ENCODE peak calls at places on chromosomes 4 and X, in seven cellular contexts. T is DMS53; H is retinal pigment epithelial cell; D is NCI-H1694 treated with DMSO at 0.1 percent for 48 hours; K is NCI-H2081; V is bronchial epithelial cell; P is stimulated activated CD4-positive, alpha-beta T cell treated with anti-CD3 and anti-CD28 coated beads, Interleukin-15, amount 100 ng/mL, for 24 hours. F is an unnamed sample.

GRCh38 chrX:125998432-125998831 is 167.7 kb downstream of the DCAF12L2 start:
- DNase-seq in P (no peak), H (no peak), V (no peak), D (peak; percentile 4), K (peak; percentile 42), T (peak; percentile 68), F (no peak)

GRCh38 chrX:1462596-1463251 is 10.0 kb upstream of the ASMTL start:
- DNase-seq in K (no peak), H (no peak), V (peak; percentile 26), T (no peak), D (no peak), P (peak; percentile 78), F (peak; percentile 90)

GRCh38 chrX:10922841-10923240 is 188.3 kb upstream of the HCCS start:
- DNase-seq in P (no peak), K (no peak), D (no peak), V (no peak), T (no peak), H (no peak), F (no peak)

GRCh38 chr4:108512615-108513505 is 107.5 kb upstream of the RPL34 start:
- DNase-seq in H (peak; percentile 27), V (peak; percentile 33), K (peak; percentile 48), T (peak; percentile 79), P (peak; percentile 58), D (no peak), F (peak; percentile 65)

GRCh38 chr4:75561789-75562188 is 5.9 kb downstream of the ODAPH start:
- DNase-seq in V (peak; percentile 69), P (no peak), T (no peak), H (no peak), K (no peak), D (no peak), F (no peak)

GRCh38 chrX:135112096-135112729 is 8.1 kb downstream of the ETDB start:
- DNase-seq in D (peak; percentile 5), K (peak; percentile 36), V (peak; percentile 23), H (no peak), P (peak; percentile 47), T (peak; percentile 62), F (peak; percentile 45)

GRCh38 chrX:100447563-100448397 is 37.7 kb upstream of the PCDH19 start:
- DNase-seq in K (peak; percentile 41), D (peak; percentile 72), H (peak; percentile 7), T (peak; percentile 70), P (peak; percentile 30), V (peak; percentile 10), F (peak; percentile 21)

GRCh38 chrX:124981420-124981819 is 338.3 kb upstream of the TEX13C start:
- DNase-seq in P (no peak), V (no peak), D (peak; percentile 92), T (no peak), K (peak; percentile 56), H (no peak), F (no peak)

GRCh38 chr4:134552063-134552462 is 350.5 kb upstream of the PABPC4L start:
- DNase-seq in H (no peak), K (no peak), T (no peak), V (no peak), D (no peak), P (no peak), F (no peak)

GRCh38 chr4:26372525-26373172 is 51.8 kb downstream of the RBPJ start:
- DNase-seq in D (no peak), V (peak; percentile 60), T (peak; percentile 67), H (peak; percentile 72), K (peak; percentile 72), P (peak; percentile 45), F (peak; percentile 57)

GRCh38 chrX:40964633-40965586 is 120.3 kb upstream of the USP9X start:
- DNase-seq in D (no peak), K (no peak), T (peak; percentile 46), P (no peak), V (peak; percentile 61), H (no peak), F (no peak)

GRCh38 chrX:47146121-47146935 is 1.3 kb downstream of the RBM10 start:
- DNase-seq in K (peak; percentile 19), D (no peak), T (peak; percentile 24), H (no peak), V (peak; percentile 10), P (no peak), F (no peak)

GRCh38 chr4:155060873-155061272 is 147.6 kb upstream of the NPY2R start:
- DNase-seq in K (no peak), T (peak; percentile 7), H (no peak), P (no peak), D (no peak), V (no peak), F (no peak)

GRCh38 chr4:180380733-180381132 is 1862.5 kb upstream of the TENM3 start:
- DNase-seq in K (no peak), P (peak; percentile 3), H (no peak), T (peak; percentile 2), D (no peak), V (peak; percentile 87), F (peak; percentile 11)

GRCh38 chr4:113699772-113700171 is 61.8 kb downstream of the CAMK2D start:
- DNase-seq in V (peak; percentile 39), T (no peak), P (no peak), K (no peak), H (no peak), D (no peak), F (no peak)